ENCODE peak calls at places on chromosomes 1 and 21, in seven cellular contexts. B is mesenchymal stem cell, I is neuronal stem cell, U is IMR-90, K is mesendoderm, T is H1, M is trophoblast cell. N is an unnamed sample.
A peak's percentile ranks its signal among the peaks of the same experiment; 100 is the strongest.

GRCh38 chr21:44415073-44416025 is 40.0 kb upstream of the LRRC3 start:
- DNase-seq in B (no peak), I (no peak), U (no peak), K (peak; percentile 18), T (no peak), M (no peak), N (peak; percentile 32)

GRCh38 chr1:67479146-67479891 is 49.1 kb upstream of the SERBP1 start:
- DNase-seq in B (no peak), I (no peak), U (no peak), K (no peak), T (no peak), M (peak; percentile 25), N (no peak)

GRCh38 chr1:172906778-172907592 is 143.8 kb downstream of the TNFSF18 start:
- DNase-seq in B (peak; percentile 85), I (no peak), U (peak; percentile 93), K (peak; percentile 68), T (no peak), M (no peak), N (no peak)

GRCh38 chr21:45322960-45323461 is 35.3 kb upstream of the POFUT2 start:
- DNase-seq in B (no peak), I (no peak), U (no peak), K (no peak), T (no peak), M (no peak), N (peak; percentile 36)

GRCh38 chr1:157580179-157580827 is 17.6 kb downstream of the FCRL4 start:
- DNase-seq in B (peak; percentile 55), I (peak; percentile 64), U (peak; percentile 57), K (peak; percentile 85), T (no peak), M (peak; percentile 66), N (peak; percentile 64)

GRCh38 chr1:9442266-9442846 is 96.9 kb upstream of the SLC25A33 start:
- DNase-seq in B (peak; percentile 68), I (no peak), U (peak; percentile 74), K (peak; percentile 50), T (no peak), M (peak; percentile 27), N (no peak)

GRCh38 chr21:41361053-41361785 is 608 bp upstream of the MX2 start:
- DNase-seq in B (no peak), I (no peak), U (no peak), K (no peak), T (no peak), M (peak; percentile 27), N (no peak)

GRCh38 chr1:186568221-186568620 is 107.3 kb upstream of the PDC start:
- DNase-seq in B (no peak), I (no peak), U (no peak), K (no peak), T (no peak), M (no peak), N (no peak)

GRCh38 chr1:167474191-167474641 is 44.1 kb downstream of the CD247 start:
- DNase-seq in B (no peak), I (no peak), U (no peak), K (no peak), T (no peak), M (no peak), N (no peak)

GRCh38 chr21:37767984-37768383 is 148.3 kb downstream of the KCNJ6 start:
- DNase-seq in B (peak; percentile 60), I (no peak), U (peak; percentile 61), K (no peak), T (no peak), M (no peak), N (no peak)

GRCh38 chr21:15415541-15416261 is 314.1 kb upstream of the USP25 start:
- DNase-seq in B (no peak), I (no peak), U (no peak), K (no peak), T (no peak), M (no peak), N (no peak)

GRCh38 chr1:99441234-99442095 is 177.2 kb downstream of the PLPPR4 start:
- DNase-seq in B (peak; percentile 67), I (no peak), U (peak; percentile 67), K (no peak), T (no peak), M (no peak), N (no peak)

GRCh38 chr1:236099622-236100021 is 34.7 kb upstream of the NID1 start:
- DNase-seq in B (no peak), I (no peak), U (peak; percentile 20), K (no peak), T (no peak), M (no peak), N (no peak)

GRCh38 chr1:65174585-65174984 is 26.6 kb downstream of the AK4 start:
- DNase-seq in B (peak; percentile 86), I (no peak), U (peak; percentile 94), K (no peak), T (no peak), M (no peak), N (no peak)

GRCh38 chr1:8667869-8668595 is 149.4 kb downstream of the RERE start:
- DNase-seq in B (peak; percentile 91), I (no peak), U (peak; percentile 45), K (no peak), T (no peak), M (no peak), N (no peak)

GRCh38 chr1:170461362-170461761 is 70.6 kb upstream of the GORAB start:
- DNase-seq in B (peak; percentile 27), I (no peak), U (peak; percentile 30), K (peak; percentile 29), T (no peak), M (peak; percentile 11), N (no peak)

GRCh38 chr1:6577831-6578525 is 1.8 kb upstream of the ZBTB48 start:
- DNase-seq in B (no peak), I (no peak), U (no peak), K (no peak), T (no peak), M (peak; percentile 18), N (no peak)

DNA sequence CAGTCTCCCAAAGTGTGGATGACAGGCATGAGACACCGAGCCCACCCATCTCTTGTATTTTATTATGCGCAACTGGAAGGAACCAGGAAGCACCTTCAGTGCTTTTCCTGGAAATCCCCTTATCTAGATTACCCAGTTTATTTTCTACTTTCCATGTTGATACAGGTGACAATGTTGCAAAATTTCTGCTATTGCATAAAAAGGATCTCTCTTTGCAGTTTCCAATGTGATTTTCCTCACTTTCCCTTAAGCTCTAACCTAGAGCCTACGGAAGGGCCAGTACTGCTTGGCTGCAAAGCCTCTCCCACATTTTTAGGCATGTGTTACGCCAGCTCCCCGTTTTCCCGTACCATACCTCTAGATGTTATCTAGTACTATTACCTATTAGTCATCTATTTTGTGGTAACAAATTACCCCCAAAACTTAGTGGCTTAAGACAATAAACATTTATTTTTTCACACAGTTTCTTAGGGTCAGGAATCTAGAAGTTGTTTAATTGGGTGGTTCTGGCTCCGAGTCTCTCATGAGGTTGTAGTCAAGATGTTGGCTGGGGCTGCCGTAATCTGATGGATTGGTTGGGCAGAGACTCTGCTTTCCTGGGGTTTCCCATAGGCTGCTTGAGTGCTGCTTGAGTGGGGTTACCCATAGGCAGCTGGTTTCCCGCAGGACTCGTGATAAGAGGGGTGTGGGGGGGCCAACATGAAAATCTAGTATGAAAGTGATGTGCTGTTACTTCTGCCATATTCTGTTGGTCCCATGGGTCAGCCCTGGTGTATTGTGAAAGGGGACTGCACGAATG is 131.5 kb upstream of the HNRNPU start:
- DNase-seq in B (no peak), I (no peak), U (no peak), K (no peak), T (no peak), M (no peak), N (no peak)
- H3K23ac ChIP-seq in B (no peak overlapping the region), I (no peak overlapping the region), U (no peak overlapping the region), K (no peak overlapping the region), T (no peak overlapping the region), M (no peak overlapping the region), N (no peak overlapping the region)

GRCh38 chr1:84973493-84974334 is 23.2 kb downstream of the MCOLN2 start:
- DNase-seq in B (peak; percentile 51), I (no peak), U (no peak), K (peak; percentile 23), T (no peak), M (no peak), N (no peak)

GRCh38 chr1:84972377-84972987 is 24.4 kb downstream of the MCOLN2 start:
- DNase-seq in B (peak; percentile 33), I (no peak), U (no peak), K (no peak), T (no peak), M (no peak), N (no peak)

GRCh38 chr1:84969489-84970250 is 27.2 kb downstream of the MCOLN2 start:
- DNase-seq in B (no peak), I (no peak), U (no peak), K (no peak), T (no peak), M (peak; percentile 74), N (no peak)

GRCh38 chr1:84971957-84972356 is 25.0 kb downstream of the MCOLN2 start:
- DNase-seq in B (no peak), I (no peak), U (no peak), K (no peak), T (no peak), M (no peak), N (no peak)

GRCh38 chr1:84975035-84975434 is 21.9 kb downstream of the MCOLN2 start:
- DNase-seq in B (no peak), I (no peak), U (no peak), K (no peak), T (no peak), M (no peak), N (no peak)
- H3K23ac ChIP-seq in B (no peak overlapping the region), I (no peak overlapping the region), U (no peak overlapping the region), K (no peak overlapping the region), T (no peak overlapping the region), M (no peak overlapping the region), N (no peak overlapping the region)

GRCh38 chr1:203048086-203048485 is 21.8 kb downstream of the PPFIA4 start:
- DNase-seq in B (no peak), I (no peak), U (no peak), K (no peak), T (no peak), M (peak; percentile 48), N (no peak)

GRCh38 chr1:203045336-203045735 is 19.0 kb downstream of the PPFIA4 start:
- DNase-seq in B (no peak), I (no peak), U (no peak), K (no peak), T (no peak), M (no peak), N (no peak)

GRCh38 chr1:203048555-203049051 is 22.3 kb downstream of the PPFIA4 start:
- DNase-seq in B (peak; percentile 37), I (peak; percentile 35), U (no peak), K (peak; percentile 80), T (no peak), M (no peak), N (peak; percentile 82)

GRCh38 chr1:203045821-203046594 is 19.7 kb downstream of the PPFIA4 start:
- DNase-seq in B (no peak), I (no peak), U (peak; percentile 35), K (no peak), T (no peak), M (no peak), N (no peak)

GRCh38 chr1:203046984-203047630 is 20.8 kb downstream of the PPFIA4 start:
- DNase-seq in B (peak; percentile 84), I (no peak), U (peak; percentile 87), K (no peak), T (no peak), M (peak; percentile 41), N (no peak)
- H3K23ac ChIP-seq in B (no peak overlapping the region), I (no peak overlapping the region), U (no peak overlapping the region), K (no peak overlapping the region), T (no peak overlapping the region), M (no peak overlapping the region), N (no peak overlapping the region)

DNA sequence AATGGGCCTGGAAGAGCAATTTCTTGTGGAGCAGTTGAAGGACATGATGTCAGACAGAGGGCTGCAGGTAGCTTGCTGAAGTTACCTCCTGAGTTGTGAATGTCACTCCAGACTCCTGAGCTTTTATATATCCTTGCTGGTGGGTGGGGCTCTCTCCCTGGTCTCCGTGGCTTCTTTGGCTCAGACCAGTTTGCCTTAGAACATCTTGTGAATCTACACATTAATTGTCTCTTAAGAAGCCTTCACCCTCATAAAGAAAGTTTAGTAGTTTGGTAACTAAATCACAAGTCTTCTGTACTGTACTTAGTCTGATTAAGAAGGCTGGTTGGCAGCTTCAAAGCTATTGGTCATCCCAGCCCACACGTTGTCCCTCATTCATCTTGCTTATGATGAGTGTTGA is at the start of gene KRTAP11-1:
- DNase-seq in B (no peak), I (no peak), U (no peak), K (no peak), T (no peak), M (no peak), N (no peak)
- H3K23ac ChIP-seq in B (no peak within 1 kb of the TSS), I (peak within 1 kb of the TSS; percentile 30), U (no peak within 1 kb of the TSS), K (no peak within 1 kb of the TSS), T (no peak within 1 kb of the TSS), M (no peak within 1 kb of the TSS), N (no peak within 1 kb of the TSS)